ENCODE peak calls at places on chromosomes 2 and 18, in four cellular contexts. O, R, W and Y are unnamed samples.

GRCh38 chr2:200681731-200682130 is 95.9 kb downstream of the AOX1 start:
- DNase-seq in O (no peak), R (no peak), W (no peak), Y (no peak)

GRCh38 chr2:110679337-110679707 is 1.5 kb upstream of the BUB1 start:
- DNase-seq in O (no peak), R (no peak), W (no peak), Y (no peak)

GRCh38 chr2:9556121-9556869 is 665 bp upstream of the ADAM17 start:
- DNase-seq in O (no peak), R (no peak), W (no peak), Y (no peak)

GRCh38 chr2:135245055-135245454 is 193.0 kb downstream of the RAB3GAP1 start:
- DNase-seq in O (no peak), R (no peak), W (peak), Y (no peak)

GRCh38 chr18:75210274-75211001 is at the start of gene TSHZ1:
- DNase-seq in O (no peak), R (peak), W (peak), Y (no peak)

GRCh38 chr2:771538-771937 is 94.3 kb upstream of the TMEM18 start:
- DNase-seq in O (no peak), R (no peak), W (no peak), Y (no peak)

GRCh38 chr18:61606759-61607158 is 273.5 kb downstream of the CDH20 start:
- DNase-seq in O (peak), R (no peak), W (no peak), Y (peak)

GRCh38 chr2:239792649-239793010 is 232.5 kb downstream of the NDUFA10 start:
- DNase-seq in O (no peak), R (no peak), W (no peak), Y (no peak)

GRCh38 chr2:202307690-202308089 is 42.1 kb downstream of the NOP58 start:
- DNase-seq in O (no peak), R (no peak), W (no peak), Y (no peak)

GRCh38 chr2:42959148-42959992 is 167.0 kb upstream of the HAAO start:
- DNase-seq in O (no peak), R (no peak), W (peak), Y (no peak)
- TF ChIP-seq SUZ12 in O (no peak), R (no peak), W (no peak), Y (no peak)

DNA sequence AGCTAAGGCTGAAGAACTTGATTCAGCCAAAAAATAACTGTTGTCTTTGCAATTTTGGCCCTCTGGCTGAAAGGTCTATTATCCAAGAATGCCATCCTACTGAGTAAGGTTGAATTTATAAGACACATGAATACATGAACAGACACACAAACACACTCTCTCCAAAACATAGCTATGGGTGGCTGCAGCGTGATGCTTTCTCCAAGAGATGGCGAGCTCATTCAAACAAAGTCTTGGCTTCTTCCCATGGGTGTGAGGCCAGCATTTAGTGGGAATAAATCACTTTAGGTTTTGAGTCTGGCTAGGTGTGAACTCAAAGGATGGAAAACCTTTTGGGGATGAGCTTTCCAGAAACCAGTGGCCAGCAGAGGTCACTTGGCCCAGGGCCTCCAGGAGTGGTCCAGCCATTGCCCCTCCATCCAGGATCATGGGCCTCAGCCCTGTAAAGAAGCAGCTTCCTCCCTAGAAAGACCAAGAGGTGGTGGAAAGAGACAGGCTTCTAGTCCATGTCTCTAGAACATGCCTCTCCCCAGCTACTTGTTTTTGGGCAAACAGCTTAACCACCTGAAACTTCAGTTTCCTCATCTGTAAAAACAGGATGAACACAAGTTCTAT is 11.0 kb upstream of the OSR1 start:
- DNase-seq in O (no peak), R (no peak), W (peak), Y (no peak)
- TF ChIP-seq YY1 in O (no peak), R (no peak), W (no peak), Y (no peak)

DNA sequence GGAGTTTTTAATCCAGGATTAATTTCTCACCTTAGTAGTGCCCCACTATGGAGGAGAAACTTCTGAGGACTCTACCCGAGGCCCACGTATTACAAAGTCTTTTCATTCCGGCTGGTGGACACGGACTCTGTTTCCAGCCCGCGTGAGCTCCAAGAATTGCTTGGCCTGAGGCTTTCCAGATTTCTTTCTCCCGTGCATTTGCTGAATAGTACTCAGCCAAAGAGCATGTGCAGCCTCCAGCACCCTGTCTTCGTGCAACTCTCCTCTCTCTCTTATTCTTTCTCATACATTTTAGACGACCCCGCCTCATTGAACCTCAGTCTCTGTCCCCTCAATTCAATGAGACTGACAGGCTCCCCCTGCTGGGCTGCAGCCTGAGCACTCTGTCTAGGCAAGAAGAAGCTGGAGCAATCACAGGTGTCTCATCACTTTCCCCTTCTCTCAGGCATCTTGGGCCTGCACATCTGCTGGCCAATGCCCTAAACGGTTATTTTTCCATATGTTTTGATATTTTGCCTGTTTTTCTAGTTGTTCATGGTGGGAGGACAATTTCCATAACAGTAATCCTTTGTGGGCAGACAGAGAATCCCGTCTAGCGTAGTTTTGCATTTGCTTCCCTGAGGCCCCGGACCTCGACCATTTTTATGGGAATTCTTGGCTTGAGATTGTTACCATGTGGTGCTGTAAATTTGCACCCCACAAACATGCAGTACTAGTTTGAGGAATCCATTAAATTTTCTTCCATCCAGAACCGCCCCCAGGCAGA is 50.0 kb upstream of the LPIN2 start:
- DNase-seq in O (no peak), R (no peak), W (peak), Y (peak)
- TF ChIP-seq ZNF274 in O (no peak), R (no peak), W (no peak), Y (no peak)

DNA sequence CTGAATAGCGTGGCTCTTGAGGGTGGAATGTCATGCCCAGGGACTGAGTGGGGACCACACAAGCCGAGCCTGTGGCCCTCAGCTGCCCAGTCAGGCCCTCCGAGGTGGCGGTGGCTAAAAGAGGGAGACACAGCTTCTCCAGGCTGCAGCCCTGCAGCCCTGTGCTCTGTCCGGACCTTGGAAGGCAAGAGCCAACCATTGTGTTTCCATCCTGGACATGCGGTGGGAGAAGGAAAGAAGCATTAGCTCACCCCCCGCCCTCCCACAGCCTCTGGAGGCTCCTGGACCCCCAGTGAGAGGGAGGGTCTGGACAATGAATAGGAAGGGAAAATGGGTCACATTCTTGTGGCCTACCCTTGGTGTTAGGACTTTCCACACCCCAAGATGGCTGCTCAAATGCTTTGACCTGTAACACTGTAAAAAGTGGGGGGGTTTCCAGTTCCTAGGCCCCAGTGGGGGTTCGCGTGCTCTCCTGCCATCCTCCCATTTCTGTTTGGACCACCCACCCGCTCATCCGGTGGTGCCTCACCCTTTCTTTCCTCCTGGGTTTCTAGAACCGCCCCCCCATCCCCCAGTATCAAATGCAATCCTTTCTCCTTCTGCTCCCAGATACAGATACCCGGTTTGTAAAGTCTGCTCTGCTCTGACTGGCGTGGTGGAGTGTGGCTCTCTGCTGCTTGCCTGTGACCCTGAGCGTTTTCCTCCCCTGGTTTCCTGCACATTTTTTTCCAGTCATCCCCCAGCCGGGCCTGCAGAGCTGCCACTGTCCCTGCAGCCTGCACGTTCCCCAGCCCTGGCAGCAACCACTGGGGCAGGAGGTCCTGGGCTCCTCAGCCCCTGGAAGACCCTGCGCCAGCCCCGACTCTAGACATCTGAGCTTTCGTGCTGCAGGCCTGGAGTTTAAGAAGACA is 36.3 kb upstream of the SMAD7 start:
- DNase-seq in O (no peak), R (no peak), W (no peak), Y (no peak)
- TF ChIP-seq SUZ12 in O (no peak), R (no peak), W (no peak), Y (no peak)

GRCh38 chr2:203683932-203684556 is 22.4 kb upstream of the CD28 start:
- DNase-seq in O (no peak), R (peak), W (peak), Y (no peak)
- TF ChIP-seq YY1 in O (no peak), R (no peak), W (no peak), Y (no peak)

DNA sequence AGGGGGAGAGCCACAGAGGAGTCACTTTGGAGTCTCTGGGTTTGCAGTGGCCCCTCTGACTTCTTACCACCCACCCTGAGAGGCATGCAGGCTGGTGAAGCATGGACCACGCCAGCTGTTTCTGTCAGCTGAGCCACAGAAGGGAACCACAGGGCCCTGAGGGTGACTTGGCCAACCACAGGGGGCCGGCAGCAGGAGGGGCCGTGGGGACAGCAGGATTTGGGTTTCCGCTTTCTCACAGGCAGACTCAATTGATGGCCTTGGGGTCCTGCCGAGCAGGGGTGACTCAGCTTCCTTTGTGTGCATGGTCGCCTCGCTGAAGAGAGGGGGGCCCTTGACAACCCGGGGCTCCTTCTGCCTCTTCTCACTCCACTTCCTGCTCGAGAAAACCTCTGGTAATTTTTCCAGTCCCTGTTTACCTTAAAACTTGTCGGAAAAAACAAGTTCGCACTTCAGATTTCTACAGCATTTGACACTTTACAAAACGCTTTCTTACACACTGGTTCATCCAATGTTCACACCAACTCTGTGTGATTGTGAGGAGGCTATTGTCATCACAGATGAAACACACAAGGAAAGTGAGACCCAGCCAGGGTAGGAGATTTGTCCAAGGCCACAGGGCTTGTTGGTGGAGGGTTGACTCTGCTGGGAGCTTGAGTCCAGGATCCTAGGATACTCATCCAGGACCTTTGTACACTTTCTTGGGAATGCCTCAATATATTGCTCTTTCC is 311.2 kb downstream of the LPIN1 start:
- DNase-seq in O (no peak), R (peak), W (no peak), Y (peak)
- TF ChIP-seq ZNF274 in O (no peak), R (no peak), W (no peak), Y (no peak)

DNA sequence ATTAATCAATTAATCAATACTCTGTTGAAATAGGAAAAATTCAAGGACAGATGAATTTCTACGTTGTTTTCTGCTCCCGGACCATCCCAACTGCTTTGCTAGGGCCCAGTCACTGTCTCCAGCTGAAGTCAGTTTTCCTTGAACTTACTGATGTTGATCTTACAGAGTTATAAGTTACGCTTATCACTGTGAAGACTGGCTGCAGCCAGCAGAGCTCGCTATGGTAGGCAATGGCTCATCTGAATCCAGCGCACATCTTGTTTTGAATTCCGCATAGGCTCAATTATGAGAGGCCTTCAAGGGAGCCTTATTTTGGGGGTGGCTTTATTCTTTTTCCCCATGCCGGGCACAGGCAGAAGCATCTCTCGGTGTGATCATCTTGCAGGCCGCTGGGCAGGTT is 2.7 kb downstream of the MC2R start:
- DNase-seq in O (no peak), R (no peak), W (no peak), Y (no peak)
- TF ChIP-seq SUZ12 in O (no peak), R (no peak), W (no peak), Y (no peak)

DNA sequence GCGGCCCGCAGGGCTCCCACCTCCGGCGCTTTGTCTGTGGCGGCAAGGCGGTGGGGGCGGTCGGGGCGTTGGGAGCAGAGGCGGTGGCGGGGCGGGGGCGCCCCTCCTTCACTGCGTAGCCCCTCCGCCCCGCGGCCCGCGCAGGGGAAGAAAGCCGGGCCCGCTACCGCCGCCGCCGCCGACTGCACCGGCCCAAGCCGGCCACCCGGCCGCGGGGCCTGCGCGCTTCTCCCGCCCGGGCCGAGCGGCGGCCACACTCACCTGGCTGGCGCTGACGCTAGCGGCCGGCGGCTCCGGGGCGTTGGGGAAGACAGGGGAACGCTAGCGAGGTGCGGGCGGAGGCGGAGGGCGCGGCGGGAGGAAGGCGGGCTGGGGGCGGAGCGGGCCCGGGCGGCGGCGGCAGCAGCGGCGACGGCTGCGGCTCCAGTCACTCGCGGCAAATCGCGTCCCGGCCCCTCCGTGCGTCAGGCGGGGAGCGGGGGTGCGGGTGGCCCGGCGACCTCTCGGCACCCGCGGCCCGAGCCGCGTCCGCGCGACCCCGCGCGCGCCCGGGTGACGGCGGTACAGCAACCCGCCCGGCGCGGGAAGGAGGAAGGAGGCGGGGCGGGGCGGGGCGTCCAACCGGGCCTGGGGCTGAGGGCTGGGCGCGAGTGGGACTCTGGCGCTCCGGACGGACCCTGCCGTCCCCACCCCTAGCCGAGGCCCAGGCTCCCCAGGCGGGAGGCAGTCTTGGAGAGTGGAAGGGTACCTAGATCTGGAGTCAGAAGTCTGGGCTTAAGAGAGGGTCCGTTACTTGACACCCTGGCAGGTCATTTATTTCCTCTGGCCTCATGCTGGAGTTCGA is at the start of gene SESTD1:
- DNase-seq in O (no peak), R (no peak), W (peak), Y (peak)
- TF ChIP-seq YY1 in O (no peak), R (peak), W (peak), Y (no peak)

DNA sequence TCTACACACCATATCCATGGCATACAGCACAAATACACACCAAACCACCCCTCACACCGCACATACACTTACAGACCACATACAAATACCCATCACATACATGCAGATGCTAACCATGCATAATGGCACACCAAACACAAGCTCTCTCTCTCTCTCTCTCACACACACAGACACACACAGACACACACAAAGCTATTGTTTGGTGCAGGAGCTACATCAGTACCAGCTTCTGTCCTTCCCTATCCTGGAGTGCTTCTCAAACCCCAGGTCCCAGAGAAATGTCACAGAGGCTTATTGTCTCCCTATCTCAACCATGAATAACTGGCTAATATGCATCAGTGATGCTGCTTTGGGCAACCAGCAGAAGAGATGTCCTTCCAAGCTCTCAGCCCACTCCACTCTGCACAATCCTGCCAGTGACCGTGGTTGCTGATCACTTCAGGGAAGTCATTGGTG is 36.5 kb upstream of the ST3GAL5 start:
- DNase-seq in O (no peak), R (no peak), W (no peak), Y (no peak)
- TF ChIP-seq ZNF274 in O (no peak), R (no peak), W (no peak), Y (no peak)

DNA sequence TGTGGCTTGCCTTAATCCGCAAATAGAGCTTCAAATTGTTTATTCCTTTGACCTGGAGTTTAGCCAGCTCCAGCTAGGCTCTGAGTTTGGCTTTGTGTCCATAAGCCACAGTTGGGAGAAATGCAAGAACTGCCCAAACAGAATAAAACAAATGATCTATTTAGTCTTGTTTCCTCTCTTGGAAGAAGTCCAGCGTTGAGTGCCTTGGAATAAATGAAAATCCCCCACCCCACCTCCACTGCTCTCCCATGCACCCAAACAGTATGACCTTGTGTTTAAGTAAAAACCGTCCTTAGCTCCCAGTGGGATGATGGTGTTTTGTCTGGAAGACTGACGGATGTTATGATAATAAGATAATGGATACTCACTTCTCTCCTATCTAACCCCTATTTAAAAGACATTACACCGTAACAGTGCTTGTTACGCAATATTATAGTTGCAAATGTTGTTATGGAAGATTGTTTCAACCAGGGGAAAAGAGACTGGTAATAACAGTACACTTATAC is 3.2 kb upstream of the SERPINE2 start:
- DNase-seq in O (no peak), R (no peak), W (no peak), Y (no peak)
- TF ChIP-seq SUZ12 in O (no peak), R (no peak), W (no peak), Y (no peak)